ENCODE peak calls at places on chromosomes 5 and 9, in four cellular contexts. N is CD4-positive, CD25-positive, alpha-beta regulatory T cell; X is IMR-90; L is heart left ventricle. W is an unnamed sample. For H3K4me1, the result is how much of the 10 kb centered on the place peaks cover.

GRCh38 chr5:151615431-151615830 is 24.3 kb upstream of the FAT2 start:
- DNase-seq in N (no peak), L (no peak), X (no peak), W (no peak)

GRCh38 chr5:28499764-28500290 is 1461.4 kb upstream of the CDH9 start:
- DNase-seq in N (no peak), X (no peak), L (no peak), W (no peak)

GRCh38 chr9:130229759-130230158 is 35.8 kb upstream of the HMCN2 start:
- DNase-seq in L (no peak), N (no peak), X (no peak), W (no peak)

GRCh38 chr5:117318528-117318927 is 743.9 kb upstream of the SEMA6A start:
- DNase-seq in X (no peak), N (no peak), L (no peak), W (no peak)

GRCh38 chr5:116437922-116438578 is 136.6 kb downstream of the SEMA6A start:
- DNase-seq in X (no peak), N (no peak), L (no peak), W (no peak)

GRCh38 chr5:165928971-165929370 is 2362.5 kb upstream of the WWC1 start:
- DNase-seq in L (no peak), N (no peak), X (no peak), W (no peak)

GRCh38 chr5:36575367-36575781 is 31.0 kb upstream of the SLC1A3 start:
- DNase-seq in L (no peak), N (no peak), X (peak), W (no peak)

GRCh38 chr9:98146101-98146991 is 27.3 kb upstream of the TRIM14 start:
- DNase-seq in L (no peak), N (no peak), X (peak), W (peak)

GRCh38 chr9:113646946-113647914 is 183.7 kb downstream of the RGS3 start:
- DNase-seq in L (no peak), N (no peak), X (no peak), W (no peak)

GRCh38 chr5:149007174-149007573 is 55.7 kb downstream of the SH3TC2 start:
- DNase-seq in X (peak), N (no peak), L (no peak), W (no peak)

GRCh38 chr5:157581870-157582269 is 6.3 kb upstream of the ADAM19 start:
- DNase-seq in N (no peak), X (no peak), L (no peak), W (no peak)

GRCh38 chr5:157108961-157109360 is at the start of gene HAVCR2:
- DNase-seq in L (peak), N (peak), X (no peak), W (peak)

GRCh38 chr5:180067986-180068385 is 3.6 kb downstream of the RNF130 start:
- DNase-seq in X (no peak), L (no peak), N (no peak), W (no peak)

GRCh38 chr9:33166263-33167083 is 663 bp downstream of the B4GALT1 start:
- DNase-seq in X (no peak), L (peak), N (no peak), W (peak)

GRCh38 chr5:134046801-134047707 is 42.3 kb upstream of the VDAC1 start:
- DNase-seq in X (no peak), L (no peak), N (no peak), W (no peak)

GRCh38 chr5:88967633-88968585 is 84.9 kb upstream of the MEF2C start:
- DNase-seq in L (no peak), N (no peak), X (no peak), W (no peak)

GRCh38 chr5:147751156-147751830 is 31.2 kb downstream of the JAKMIP2 start:
- DNase-seq in N (no peak), X (no peak), L (no peak), W (no peak)

GRCh38 chr5:72151169-72151568 is 43.9 kb downstream of the MAP1B start:
- DNase-seq in X (no peak), N (no peak), L (no peak), W (no peak)
- H3K4me1 ChIP-seq in X (under half), N (under half), L (under half), W (under half)

DNA sequence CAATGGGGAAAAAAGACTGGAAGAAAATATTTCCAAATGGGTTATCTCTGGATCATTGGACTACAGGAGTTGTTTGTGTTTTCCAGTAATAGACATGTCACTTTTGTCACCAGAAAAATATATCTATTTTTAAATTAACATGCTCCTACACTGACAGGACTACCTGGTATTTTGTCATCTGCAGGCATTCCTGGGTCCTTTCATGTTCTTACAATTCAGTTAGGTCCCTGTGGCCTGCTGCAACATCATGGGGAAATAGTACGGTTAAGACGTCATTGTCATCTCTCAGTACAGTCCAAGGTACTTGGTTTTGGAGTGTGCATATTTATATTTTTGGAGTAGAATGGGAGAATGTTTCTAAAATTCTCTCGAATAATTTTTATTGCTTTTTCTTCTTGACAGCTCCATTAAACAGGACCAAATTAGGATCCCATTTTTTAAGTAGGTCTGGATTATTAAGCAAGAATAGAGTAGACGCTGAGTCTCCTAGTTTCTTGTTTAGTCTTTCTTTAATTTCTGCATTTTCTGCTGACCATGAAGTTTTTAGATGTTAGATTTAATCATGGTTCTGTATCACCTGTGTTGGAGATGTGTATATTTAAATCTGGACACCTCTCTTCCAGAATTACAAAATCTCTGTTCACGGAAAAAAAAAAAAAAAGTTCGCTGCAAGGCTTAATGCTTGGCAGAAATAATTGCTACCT is 46.9 kb downstream of the SLC22A5 start:
- DNase-seq in L (no peak), N (no peak), X (no peak), W (no peak)
- H3K27ac ChIP-seq in L (peak), N (peak), X (no peak), W (peak)

DNA sequence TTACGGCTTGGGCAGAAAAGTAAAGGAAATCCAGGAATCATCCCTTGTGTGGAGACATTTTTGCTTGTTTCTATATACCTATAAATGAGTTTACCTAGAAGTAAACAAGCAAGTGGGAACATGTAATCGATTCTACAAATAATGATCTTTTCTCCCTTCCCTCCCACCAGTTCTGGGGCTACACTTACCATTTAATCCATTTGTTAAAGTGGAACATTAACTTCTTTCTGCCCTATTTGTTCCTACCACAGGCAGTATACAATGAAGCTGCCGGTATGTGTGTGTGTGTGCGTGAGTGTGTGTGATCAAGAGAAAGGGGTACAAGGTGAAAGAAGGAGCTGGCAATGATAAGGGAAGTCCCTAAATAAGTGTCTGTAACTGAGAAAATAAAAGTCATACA is 26.4 kb upstream of the ELL2 start:
- DNase-seq in L (no peak), N (no peak), X (no peak), W (no peak)
- H3K4me1 ChIP-seq in L (under half), N (under half), X (under half), W (under half)

GRCh38 chr5:68661237-68661636 is 432.6 kb upstream of the SLC30A5 start:
- DNase-seq in X (peak), N (no peak), L (no peak), W (no peak)

GRCh38 chr5:68659876-68660275 is 433.9 kb upstream of the SLC30A5 start:
- DNase-seq in X (peak), L (no peak), N (no peak), W (no peak)

GRCh38 chr5:68656936-68657857 is 436.6 kb upstream of the SLC30A5 start:
- DNase-seq in L (no peak), X (no peak), N (no peak), W (no peak)

GRCh38 chr5:68658810-68659372 is 434.9 kb upstream of the SLC30A5 start:
- DNase-seq in X (no peak), N (no peak), L (no peak), W (no peak)

GRCh38 chr5:68662804-68663307 is 431.0 kb upstream of the SLC30A5 start:
- DNase-seq in X (no peak), N (no peak), L (no peak), W (no peak)
- H3K27ac ChIP-seq in X (no peak), N (no peak), L (no peak), W (no peak)

GRCh38 chr9:752201-752600 is 89.3 kb upstream of the DMRT1 start:
- DNase-seq in N (no peak), X (peak), L (no peak), W (no peak)
- H3K4me1 ChIP-seq in N (under half), X (under half), L (under half), W (under half)

DNA sequence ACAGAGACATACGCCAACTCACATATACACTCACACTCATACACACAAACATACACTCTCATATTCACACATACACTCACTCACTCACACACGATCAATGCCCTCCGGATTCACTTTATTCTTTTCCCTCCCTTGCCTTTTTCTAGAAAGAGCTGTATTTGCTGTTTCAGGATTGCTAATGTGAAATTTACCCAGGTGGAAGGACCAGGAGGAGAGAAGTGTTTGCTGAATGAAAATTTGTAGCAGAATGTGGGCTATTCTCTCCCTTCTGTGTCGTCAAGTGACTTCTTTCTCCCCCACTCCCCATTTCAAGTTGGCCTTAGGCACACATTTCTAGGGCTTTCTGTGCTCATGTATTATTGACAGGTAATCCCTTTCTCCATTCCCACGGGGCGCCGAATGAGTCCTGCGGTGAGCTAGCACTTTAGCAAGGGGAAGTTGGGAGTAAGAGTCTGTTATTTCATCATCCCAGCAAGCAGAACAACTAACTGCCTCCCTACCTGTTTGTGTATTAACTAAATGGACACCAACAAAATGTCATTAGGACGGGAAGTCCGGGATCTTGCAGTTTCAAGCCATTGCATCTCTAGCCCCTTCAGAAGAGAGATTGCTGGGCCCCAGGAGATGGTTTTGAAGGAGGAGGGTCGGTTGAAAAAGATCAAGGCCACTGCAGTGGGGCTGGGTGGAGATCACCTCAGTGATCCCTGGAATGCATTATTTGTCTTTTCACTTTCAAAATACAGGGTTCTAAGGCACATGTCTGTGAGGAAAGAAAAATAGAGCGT is 97.1 kb upstream of the TAF11L2 start:
- DNase-seq in N (no peak), L (no peak), X (no peak), W (no peak)
- H3K27ac ChIP-seq in N (no peak), L (no peak), X (no peak), W (no peak)

GRCh38 chr5:81763294-81763928 is 12.5 kb upstream of the SSBP2 start:
- DNase-seq in X (no peak), L (no peak), N (no peak), W (no peak)

GRCh38 chr5:81762401-81762800 is 11.5 kb upstream of the SSBP2 start:
- DNase-seq in N (no peak), X (peak), L (no peak), W (no peak)

GRCh38 chr5:81761970-81762369 is 11.1 kb upstream of the SSBP2 start:
- DNase-seq in L (no peak), X (no peak), N (no peak), W (no peak)

GRCh38 chr5:81761270-81761669 is 10.4 kb upstream of the SSBP2 start:
- DNase-seq in N (no peak), X (no peak), L (no peak), W (no peak)

GRCh38 chr5:81762853-81763252 is 12.0 kb upstream of the SSBP2 start:
- DNase-seq in L (no peak), X (no peak), N (no peak), W (no peak)
- H3K4me1 ChIP-seq in L (under half), X (under half), N (under half), W (under half)

DNA sequence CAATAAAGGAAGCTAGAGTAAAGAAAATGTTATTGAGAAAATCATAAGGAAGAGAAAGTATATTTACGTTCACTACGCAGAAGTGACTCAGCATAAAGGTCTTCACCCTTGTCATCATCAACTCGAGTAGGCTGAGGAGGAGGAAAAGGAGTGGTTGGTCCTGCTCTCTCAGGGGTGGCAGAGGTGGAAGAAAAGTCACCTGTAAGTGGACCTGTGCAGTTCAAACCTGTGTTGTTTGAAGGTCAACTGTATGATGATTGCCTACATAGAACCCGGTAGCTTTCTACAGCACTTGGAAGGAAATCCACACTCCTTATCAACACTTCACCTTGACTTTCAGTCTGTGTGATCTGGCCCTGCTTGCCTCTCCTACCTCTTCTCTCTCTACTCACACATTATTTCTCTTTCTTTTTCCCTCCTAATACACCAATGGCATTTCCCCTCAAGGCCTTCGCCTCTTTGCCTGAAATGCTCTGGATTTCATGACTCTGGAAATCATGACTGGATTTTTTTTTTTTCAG is 109.3 kb upstream of the CPEB4 start:
- DNase-seq in N (no peak), X (peak), L (no peak), W (no peak)
- H3K27ac ChIP-seq in N (no peak), X (peak), L (no peak), W (peak)

GRCh38 chr5:125894383-125894782 is 528.8 kb upstream of the GRAMD2B start:
- DNase-seq in N (no peak), L (peak), X (no peak), W (no peak)

GRCh38 chr5:125896381-125896780 is 526.8 kb upstream of the GRAMD2B start:
- DNase-seq in L (no peak), X (no peak), N (no peak), W (no peak)

GRCh38 chr5:125891326-125891725 is 531.9 kb upstream of the GRAMD2B start:
- DNase-seq in N (no peak), L (no peak), X (no peak), W (no peak)

GRCh38 chr5:125888358-125888757 is 534.9 kb upstream of the GRAMD2B start:
- DNase-seq in X (no peak), L (no peak), N (no peak), W (no peak)

DNA sequence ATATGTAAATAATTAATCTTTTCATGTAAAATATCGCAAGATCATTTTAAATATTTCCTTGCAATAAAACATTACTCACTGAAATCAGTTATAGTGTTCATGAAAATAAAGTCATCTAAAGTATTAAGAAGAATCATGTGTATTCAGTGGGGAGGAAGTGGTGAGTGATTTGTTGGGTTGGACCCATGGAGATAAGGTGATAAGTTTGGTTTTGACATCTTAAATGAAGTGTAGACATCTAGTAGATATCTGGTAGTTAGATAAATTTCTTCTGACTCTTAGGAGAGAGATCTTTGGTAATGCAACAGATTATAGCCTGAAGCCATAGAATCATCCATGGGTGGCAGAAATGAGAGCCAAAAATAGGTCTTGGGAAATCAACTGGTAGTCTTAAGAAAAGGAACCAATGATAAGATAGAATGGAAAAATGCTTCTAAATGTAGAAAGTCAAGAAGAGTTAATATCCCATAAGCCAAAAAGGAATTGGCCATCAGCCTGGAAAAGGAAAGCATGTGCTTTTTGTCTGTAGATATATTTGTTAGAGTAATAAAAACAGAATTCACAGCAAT is 532.7 kb upstream of the GRAMD2B start:
- DNase-seq in N (no peak), L (no peak), X (no peak), W (no peak)
- H3K4me1 ChIP-seq in N (under half), L (under half), X (under half), W (under half)

W was measured in lower lobe of right lung.